ENCODE peak calls at places on chromosomes 13 and 19, in five cellular contexts. One of them, this sample, is unnamed. For H3K4me1, the result is how much of the 10 kb centered on the place peaks cover.

GRCh38 chr19:48329167-48329891 is 4.0 kb downstream of the EMP3 start:
- DNase-seq in cardiac muscle cell: no peak
- DNase-seq in ovary: no peak
- DNase-seq in breast epithelium: no peak
- DNase-seq in tibial nerve: no peak
- DNase-seq in this sample: peak

GRCh38 chr19:38033658-38034150 is 126.7 kb downstream of the SIPA1L3 start:
- DNase-seq in cardiac muscle cell: no peak
- DNase-seq in breast epithelium: no peak
- DNase-seq in tibial nerve: no peak
- DNase-seq in ovary: no peak
- DNase-seq in this sample: no peak

GRCh38 chr13:36986462-36987240 is 12.5 kb downstream of the ALG5 start:
- DNase-seq in breast epithelium: no peak
- DNase-seq in ovary: no peak
- DNase-seq in cardiac muscle cell: no peak
- DNase-seq in tibial nerve: no peak
- DNase-seq in this sample: no peak

GRCh38 chr19:38433268-38433733 is at the start of gene RYR1:
- DNase-seq in breast epithelium: peak
- DNase-seq in ovary: no peak
- DNase-seq in cardiac muscle cell: peak
- DNase-seq in tibial nerve: no peak
- DNase-seq in this sample: no peak

GRCh38 chr19:13024958-13025653 is 29.8 kb downstream of the NFIX start:
- DNase-seq in cardiac muscle cell: no peak
- DNase-seq in tibial nerve: no peak
- DNase-seq in ovary: no peak
- DNase-seq in breast epithelium: no peak
- DNase-seq in this sample: no peak

GRCh38 chr19:39372047-39372802 is 18.7 kb downstream of the PAF1 start:
- DNase-seq in breast epithelium: peak
- DNase-seq in cardiac muscle cell: no peak
- DNase-seq in ovary: peak
- DNase-seq in tibial nerve: peak
- DNase-seq in this sample: no peak

GRCh38 chr13:110640591-110641029 is 25.3 kb downstream of the NAXD start:
- DNase-seq in cardiac muscle cell: no peak
- DNase-seq in tibial nerve: no peak
- DNase-seq in breast epithelium: no peak
- DNase-seq in ovary: peak
- DNase-seq in this sample: no peak

GRCh38 chr13:47930649-47931165 is 70.4 kb downstream of the SUCLA2 start:
- DNase-seq in cardiac muscle cell: no peak
- DNase-seq in tibial nerve: no peak
- DNase-seq in ovary: no peak
- DNase-seq in breast epithelium: no peak
- DNase-seq in this sample: no peak

GRCh38 chr13:52599853-52600603 is 42.2 kb upstream of the HNRNPA1L2 start:
- DNase-seq in breast epithelium: no peak
- DNase-seq in ovary: peak
- DNase-seq in cardiac muscle cell: peak
- DNase-seq in tibial nerve: no peak
- DNase-seq in this sample: no peak
- H3K27ac ChIP-seq in breast epithelium: peak
- H3K27ac ChIP-seq in ovary: peak
- H3K27ac ChIP-seq in cardiac muscle cell: no peak
- H3K27ac ChIP-seq in tibial nerve: no peak
- H3K27ac ChIP-seq in this sample: no peak

GRCh38 chr19:45448425-45448756 is 19.4 kb upstream of the FOSB start:
- DNase-seq in ovary: no peak
- DNase-seq in breast epithelium: no peak
- DNase-seq in cardiac muscle cell: no peak
- DNase-seq in tibial nerve: no peak
- DNase-seq in this sample: no peak

GRCh38 chr19:45451181-45451849 is 16.5 kb upstream of the FOSB start:
- DNase-seq in ovary: peak
- DNase-seq in tibial nerve: no peak
- DNase-seq in cardiac muscle cell: no peak
- DNase-seq in breast epithelium: peak
- DNase-seq in this sample: peak

GRCh38 chr19:45450042-45450380 is 17.8 kb upstream of the FOSB start:
- DNase-seq in cardiac muscle cell: no peak
- DNase-seq in tibial nerve: no peak
- DNase-seq in ovary: no peak
- DNase-seq in breast epithelium: no peak
- DNase-seq in this sample: peak

GRCh38 chr19:45448887-45449299 is 18.9 kb upstream of the FOSB start:
- DNase-seq in ovary: no peak
- DNase-seq in tibial nerve: no peak
- DNase-seq in breast epithelium: no peak
- DNase-seq in cardiac muscle cell: no peak
- DNase-seq in this sample: no peak

DNA sequence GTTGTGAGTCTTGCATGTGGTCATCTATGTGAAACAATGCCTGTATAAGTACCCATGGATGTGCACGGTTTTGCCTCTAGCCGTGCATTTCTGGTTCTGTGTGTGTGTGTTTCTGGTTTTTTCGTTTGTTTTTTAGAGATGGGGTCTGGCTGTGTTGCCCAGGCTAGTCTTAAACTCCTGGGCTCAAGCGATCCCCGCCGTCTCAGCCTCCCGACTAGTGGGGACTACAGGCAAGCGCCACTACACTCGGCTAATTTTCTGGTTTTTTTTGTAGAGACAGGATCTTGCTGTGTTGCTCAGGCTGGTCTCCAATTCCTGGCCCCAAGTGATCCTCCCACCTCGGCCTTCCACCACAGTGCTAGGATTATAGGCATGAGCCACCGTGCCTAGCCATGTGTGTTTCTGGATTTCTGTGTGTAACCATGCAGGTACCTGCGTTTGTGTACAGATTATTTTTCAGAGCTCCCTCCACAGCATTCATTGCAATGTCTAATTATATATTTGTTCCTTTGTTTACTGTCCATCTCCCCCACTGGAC is 15.9 kb upstream of the FOSB start:
- DNase-seq in cardiac muscle cell: no peak
- DNase-seq in breast epithelium: no peak
- DNase-seq in ovary: no peak
- DNase-seq in tibial nerve: no peak
- DNase-seq in this sample: no peak
- H3K4me1 ChIP-seq in cardiac muscle cell: under half
- H3K4me1 ChIP-seq in breast epithelium: under half
- H3K4me1 ChIP-seq in ovary: under half
- H3K4me1 ChIP-seq in tibial nerve: under half
- H3K4me1 ChIP-seq in this sample: half or more

GRCh38 chr19:19049406-19049805 is 14.4 kb upstream of the SLC25A42 start:
- DNase-seq in cardiac muscle cell: no peak
- DNase-seq in ovary: no peak
- DNase-seq in tibial nerve: no peak
- DNase-seq in breast epithelium: no peak
- DNase-seq in this sample: no peak
- H3K27ac ChIP-seq in cardiac muscle cell: no peak
- H3K27ac ChIP-seq in ovary: no peak
- H3K27ac ChIP-seq in tibial nerve: no peak
- H3K27ac ChIP-seq in breast epithelium: no peak
- H3K27ac ChIP-seq in this sample: no peak

DNA sequence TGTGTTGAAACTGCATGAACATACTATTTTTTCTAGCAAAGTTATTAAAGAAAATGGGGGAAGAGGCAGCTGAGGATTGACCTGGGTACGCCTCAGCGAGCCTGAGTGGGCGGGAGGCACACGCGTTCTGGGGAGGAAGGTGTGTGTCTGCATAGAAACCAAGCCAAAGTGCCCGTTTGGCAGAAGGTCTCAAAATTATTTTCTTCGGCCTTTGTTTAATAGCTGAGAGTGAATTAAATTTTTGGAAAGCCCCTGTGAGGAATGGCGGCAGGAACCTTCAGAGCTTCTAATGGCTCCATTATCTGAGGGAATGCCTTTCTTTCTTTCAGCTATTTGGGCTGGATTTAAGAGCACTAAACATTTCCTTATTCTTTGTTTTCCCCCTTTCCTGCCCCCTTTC is 5.2 kb downstream of the ZIC2 start:
- DNase-seq in tibial nerve: no peak
- DNase-seq in breast epithelium: no peak
- DNase-seq in ovary: no peak
- DNase-seq in cardiac muscle cell: no peak
- DNase-seq in this sample: no peak
- H3K4me1 ChIP-seq in tibial nerve: half or more
- H3K4me1 ChIP-seq in breast epithelium: under half
- H3K4me1 ChIP-seq in ovary: under half
- H3K4me1 ChIP-seq in cardiac muscle cell: under half
- H3K4me1 ChIP-seq in this sample: under half

DNA sequence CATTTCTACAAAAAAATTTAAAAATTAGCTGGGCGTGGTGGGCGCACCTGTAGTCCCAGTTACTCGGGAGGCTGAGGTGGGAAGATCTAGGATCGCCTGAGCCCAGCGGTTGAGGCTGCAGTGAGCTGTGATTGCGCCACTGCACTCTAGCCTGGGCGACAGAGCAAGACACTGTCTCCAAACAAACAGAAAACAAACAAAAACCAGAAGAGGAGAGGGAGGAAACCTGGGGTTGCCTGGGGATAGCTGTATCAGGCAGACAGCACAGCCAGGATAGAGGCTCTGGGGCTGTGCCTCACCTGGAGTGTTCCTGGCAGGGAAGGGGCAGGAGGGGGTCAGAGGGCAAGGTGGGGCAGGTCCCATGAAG is 2.6 kb upstream of the POLR2E start:
- DNase-seq in breast epithelium: no peak
- DNase-seq in ovary: no peak
- DNase-seq in tibial nerve: no peak
- DNase-seq in cardiac muscle cell: no peak
- DNase-seq in this sample: no peak
- H3K27ac ChIP-seq in breast epithelium: peak
- H3K27ac ChIP-seq in ovary: peak
- H3K27ac ChIP-seq in tibial nerve: no peak
- H3K27ac ChIP-seq in cardiac muscle cell: peak
- H3K27ac ChIP-seq in this sample: no peak

DNA sequence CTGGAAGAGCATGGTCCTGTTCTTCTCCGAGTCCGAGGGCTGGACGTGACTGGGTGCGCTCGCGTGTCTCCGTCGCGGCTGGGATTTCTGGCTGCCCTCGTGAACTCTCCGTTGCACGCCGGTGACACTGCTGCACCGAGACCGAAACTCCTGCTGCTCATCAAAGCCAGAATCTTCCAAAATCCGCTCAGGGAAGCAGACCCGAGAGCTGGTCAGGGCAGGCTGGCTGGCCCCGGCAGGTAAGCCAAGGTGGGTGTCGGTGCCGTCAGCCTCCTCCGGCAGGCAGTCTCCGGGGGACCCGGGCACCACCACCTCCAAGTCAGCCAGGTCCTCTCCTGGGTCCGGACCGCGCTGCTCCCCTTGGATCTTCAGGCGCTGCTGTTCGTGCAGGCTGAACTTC is 119.9 kb downstream of the TBC1D4 start:
- DNase-seq in ovary: no peak
- DNase-seq in breast epithelium: no peak
- DNase-seq in cardiac muscle cell: no peak
- DNase-seq in tibial nerve: no peak
- DNase-seq in this sample: no peak
- H3K4me1 ChIP-seq in ovary: under half
- H3K4me1 ChIP-seq in breast epithelium: under half
- H3K4me1 ChIP-seq in cardiac muscle cell: under half
- H3K4me1 ChIP-seq in tibial nerve: under half
- H3K4me1 ChIP-seq in this sample: under half

GRCh38 chr13:30216111-30216510 is 91.2 kb downstream of the KATNAL1 start:
- DNase-seq in tibial nerve: no peak
- DNase-seq in cardiac muscle cell: no peak
- DNase-seq in breast epithelium: no peak
- DNase-seq in ovary: no peak
- DNase-seq in this sample: no peak

GRCh38 chr13:30212256-30212655 is 95.1 kb downstream of the KATNAL1 start:
- DNase-seq in breast epithelium: no peak
- DNase-seq in ovary: no peak
- DNase-seq in tibial nerve: no peak
- DNase-seq in cardiac muscle cell: no peak
- DNase-seq in this sample: no peak
- H3K27ac ChIP-seq in breast epithelium: no peak
- H3K27ac ChIP-seq in ovary: no peak
- H3K27ac ChIP-seq in tibial nerve: no peak
- H3K27ac ChIP-seq in cardiac muscle cell: no peak
- H3K27ac ChIP-seq in this sample: no peak

This sample was measured in CD4-positive, alpha-beta memory T cell.